ENCODE peak calls at places on chromosomes 16 and 17, in four cellular contexts. L, T, Q and Z are unnamed samples.

GRCh38 chr16:69031877-69032301 is 73.6 kb upstream of the HAS3 start:
- ATAC-seq in L (no peak), T (no peak), Q (no peak), Z (peak)

GRCh38 chr17:17839792-17840707 is 3.3 kb upstream of the SREBF1 start:
- ATAC-seq in L (peak), T (peak), Q (peak), Z (peak)

GRCh38 chr17:49565948-49566491 is 9.7 kb upstream of the NXPH3 start:
- ATAC-seq in L (peak), T (peak), Q (peak), Z (peak)

GRCh38 chr17:45376606-45377005 is 56.1 kb downstream of the ARHGAP27 start:
- ATAC-seq in L (no peak), T (no peak), Q (no peak), Z (no peak)

GRCh38 chr17:8076502-8077266 is 10.8 kb downstream of the ALOX12B start:
- ATAC-seq in L (no peak), T (no peak), Q (no peak), Z (no peak)

GRCh38 chr17:41464682-41465081 is 2.5 kb downstream of the KRT32 start:
- ATAC-seq in L (peak), T (peak), Q (peak), Z (peak)

GRCh38 chr16:23557779-23558330 is 328 bp downstream of the UBFD1 start:
- ATAC-seq in L (no peak), T (peak), Q (peak), Z (peak)

GRCh38 chr17:42135664-42136653 is 13.4 kb downstream of the HSPB9 start:
- ATAC-seq in L (peak), T (no peak), Q (peak), Z (peak)

GRCh38 chr17:56629450-56630187 is 36.1 kb downstream of the NOG start:
- ATAC-seq in L (no peak), T (peak), Q (peak), Z (no peak)

GRCh38 chr16:88923926-88924833 is 52.8 kb downstream of the CBFA2T3 start:
- ATAC-seq in L (no peak), T (no peak), Q (no peak), Z (no peak)

GRCh38 chr16:67257486-67258159 is 8.8 kb downstream of the SLC9A5 start:
- ATAC-seq in L (no peak), T (no peak), Q (no peak), Z (no peak)

GRCh38 chr16:25187491-25187795 is 29.3 kb upstream of the AQP8 start:
- ATAC-seq in L (no peak), T (no peak), Q (no peak), Z (no peak)

GRCh38 chr17:40541873-40542561 is 23.3 kb downstream of the CCR7 start:
- ATAC-seq in L (peak), T (no peak), Q (peak), Z (peak)

GRCh38 chr17:78383725-78384471 is 5.4 kb downstream of the PGS1 start:
- ATAC-seq in L (peak), T (peak), Q (peak), Z (peak)

GRCh38 chr16:13909069-13909468 is 10.9 kb upstream of the ERCC4 start:
- ATAC-seq in L (no peak), T (no peak), Q (no peak), Z (no peak)

GRCh38 chr17:28938552-28938951 is 12.8 kb downstream of the PHF12 start:
- ATAC-seq in L (peak), T (no peak), Q (peak), Z (peak)

GRCh38 chr16:56607675-56608042 is 725 bp upstream of the MT2A start:
- ATAC-seq in L (no peak), T (no peak), Q (no peak), Z (no peak)

GRCh38 chr16:12685806-12686205 is 117.9 kb downstream of the CPPED1 start:
- ATAC-seq in L (no peak), T (no peak), Q (peak), Z (no peak)

GRCh38 chr17:58753026-58753425 is 2.6 kb upstream of the PPM1E start:
- ATAC-seq in L (no peak), T (no peak), Q (no peak), Z (no peak)

GRCh38 chr17:30091771-30092170 is 24.8 kb upstream of the NSRP1 start:
- ATAC-seq in L (no peak), T (no peak), Q (no peak), Z (no peak)

GRCh38 chr16:60214321-60214720 is 1480.2 kb upstream of the GOT2 start:
- ATAC-seq in L (no peak), T (no peak), Q (no peak), Z (no peak)

GRCh38 chr16:30009085-30009862 is 1.6 kb downstream of the DOC2A start:
- ATAC-seq in L (no peak), T (no peak), Q (no peak), Z (no peak)

GRCh38 chr16:79288046-79288445 is 312.5 kb downstream of the MAF start:
- ATAC-seq in L (no peak), T (peak), Q (no peak), Z (no peak)

GRCh38 chr16:76818611-76819181 is 372.3 kb upstream of the MON1B start:
- ATAC-seq in L (no peak), T (no peak), Q (no peak), Z (no peak)

GRCh38 chr17:67221062-67221998 is 23.7 kb downstream of the HELZ start:
- ATAC-seq in L (peak), T (peak), Q (peak), Z (peak)

GRCh38 chr17:2945299-2945698 is 118.1 kb downstream of the OR1D5 start:
- ATAC-seq in L (no peak), T (no peak), Q (no peak), Z (no peak)

GRCh38 chr16:14321542-14321941 is 250.4 kb downstream of the MRTFB start:
- ATAC-seq in L (peak), T (no peak), Q (no peak), Z (peak)

GRCh38 chr16:81623365-81624102 is 155.6 kb upstream of the PLCG2 start:
- ATAC-seq in L (no peak), T (no peak), Q (no peak), Z (no peak)

GRCh38 chr17:78925662-78926555 is 722 bp upstream of the TIMP2 start:
- ATAC-seq in L (peak), T (peak), Q (peak), Z (no peak)

GRCh38 chr17:11996722-11997146 is 541 bp downstream of the ZNF18 start:
- ATAC-seq in L (peak), T (peak), Q (peak), Z (peak)

GRCh38 chr16:66899945-66900688 is 18.6 kb downstream of the CDH16 start:
- ATAC-seq in L (peak), T (no peak), Q (peak), Z (peak)

GRCh38 chr17:305090-305976 is 47.3 kb downstream of the RPH3AL start:
- ATAC-seq in L (no peak), T (no peak), Q (peak), Z (no peak)

GRCh38 chr17:29717817-29718216 is 95.1 kb upstream of the CORO6 start:
- ATAC-seq in L (no peak), T (no peak), Q (no peak), Z (no peak)

GRCh38 chr17:64614266-64615011 is 47.7 kb downstream of the SMURF2 start:
- ATAC-seq in L (no peak), T (no peak), Q (no peak), Z (no peak)

GRCh38 chr17:27628376-27628775 is 2.6 kb upstream of the LGALS9 start:
- ATAC-seq in L (no peak), T (peak), Q (no peak), Z (no peak)

GRCh38 chr17:81179220-81179619 is 13.2 kb upstream of the AATK start:
- ATAC-seq in L (no peak), T (no peak), Q (no peak), Z (no peak)

GRCh38 chr17:8744086-8744781 is 402 bp downstream of the CCDC42 start:
- ATAC-seq in L (no peak), T (no peak), Q (no peak), Z (no peak)

GRCh38 chr17:45086346-45086745 is 25.2 kb downstream of the NMT1 start:
- ATAC-seq in L (no peak), T (no peak), Q (no peak), Z (no peak)